ENCODE peak calls at places on chromosome 6, in six cellular contexts. One of them, this sample, is unnamed.

GRCh38 chr6:101163611-101164010 is 229.9 kb upstream of the GRIK2 start:
- DNase-seq in A549: no peak
- DNase-seq in colonic mucosa: no peak
- DNase-seq in CD8-positive, alpha-beta T cell: no peak
- DNase-seq in PC-9: no peak
- DNase-seq in tibial artery: no peak
- DNase-seq in this sample: no peak

GRCh38 chr6:16275230-16275574 is 36.8 kb downstream of the GMPR start:
- DNase-seq in tibial artery: no peak
- DNase-seq in A549: no peak
- DNase-seq in PC-9: no peak
- DNase-seq in colonic mucosa: no peak
- DNase-seq in CD8-positive, alpha-beta T cell: no peak
- DNase-seq in this sample: no peak

GRCh38 chr6:160428069-160428430 is 79.9 kb downstream of the SLC22A3 start:
- DNase-seq in PC-9: no peak
- DNase-seq in colonic mucosa: no peak
- DNase-seq in A549: no peak
- DNase-seq in CD8-positive, alpha-beta T cell: no peak
- DNase-seq in tibial artery: peak; percentile 84
- DNase-seq in this sample: no peak

GRCh38 chr6:3438190-3439167 is 18.4 kb downstream of the SLC22A23 start:
- DNase-seq in PC-9: no peak
- DNase-seq in colonic mucosa: peak; percentile 42
- DNase-seq in tibial artery: no peak
- DNase-seq in A549: peak; percentile 71
- DNase-seq in CD8-positive, alpha-beta T cell: no peak
- DNase-seq in this sample: no peak

GRCh38 chr6:1705183-1705582 is 95.5 kb downstream of the FOXC1 start:
- DNase-seq in CD8-positive, alpha-beta T cell: no peak
- DNase-seq in A549: no peak
- DNase-seq in tibial artery: no peak
- DNase-seq in PC-9: no peak
- DNase-seq in colonic mucosa: no peak
- DNase-seq in this sample: no peak

GRCh38 chr6:710601-711571 is 17.9 kb upstream of the EXOC2 start:
- DNase-seq in colonic mucosa: peak; percentile 40
- DNase-seq in A549: peak; percentile 19
- DNase-seq in PC-9: no peak
- DNase-seq in tibial artery: peak; percentile 76
- DNase-seq in CD8-positive, alpha-beta T cell: peak; percentile 41
- DNase-seq in this sample: peak; percentile 43

GRCh38 chr6:99282479-99283062 is 66.9 kb downstream of the FAXC start:
- DNase-seq in CD8-positive, alpha-beta T cell: no peak
- DNase-seq in tibial artery: no peak
- DNase-seq in colonic mucosa: no peak
- DNase-seq in A549: no peak
- DNase-seq in PC-9: peak; percentile 42
- DNase-seq in this sample: no peak

GRCh38 chr6:57267586-57268293 is 45.6 kb upstream of the RAB23 start:
- DNase-seq in CD8-positive, alpha-beta T cell: peak; percentile 28
- DNase-seq in tibial artery: no peak
- DNase-seq in colonic mucosa: peak; percentile 62
- DNase-seq in A549: peak; percentile 28
- DNase-seq in PC-9: peak; percentile 88
- DNase-seq in this sample: peak; percentile 42

GRCh38 chr6:108113557-108114519 is 39.3 kb upstream of the OSTM1 start:
- DNase-seq in tibial artery: no peak
- DNase-seq in colonic mucosa: no peak
- DNase-seq in A549: peak; percentile 74
- DNase-seq in CD8-positive, alpha-beta T cell: no peak
- DNase-seq in PC-9: peak; percentile 59
- DNase-seq in this sample: no peak

GRCh38 chr6:100796049-100796823 is 84.9 kb downstream of the ASCC3 start:
- DNase-seq in A549: no peak
- DNase-seq in tibial artery: no peak
- DNase-seq in CD8-positive, alpha-beta T cell: no peak
- DNase-seq in PC-9: no peak
- DNase-seq in colonic mucosa: no peak
- DNase-seq in this sample: peak; percentile 8

GRCh38 chr6:80872194-80872950 is 765.9 kb downstream of the BCKDHB start:
- DNase-seq in tibial artery: peak; percentile 64
- DNase-seq in A549: no peak
- DNase-seq in CD8-positive, alpha-beta T cell: no peak
- DNase-seq in colonic mucosa: no peak
- DNase-seq in PC-9: no peak
- DNase-seq in this sample: no peak

GRCh38 chr6:84118191-84118590 is 84.6 kb downstream of the MRAP2 start:
- DNase-seq in A549: no peak
- DNase-seq in CD8-positive, alpha-beta T cell: no peak
- DNase-seq in PC-9: no peak
- DNase-seq in colonic mucosa: no peak
- DNase-seq in tibial artery: no peak
- DNase-seq in this sample: peak; percentile 14

GRCh38 chr6:88599561-88599960 is 363.9 kb downstream of the RNGTT start:
- DNase-seq in A549: no peak
- DNase-seq in colonic mucosa: no peak
- DNase-seq in PC-9: no peak
- DNase-seq in tibial artery: no peak
- DNase-seq in CD8-positive, alpha-beta T cell: no peak
- DNase-seq in this sample: peak; percentile 6

GRCh38 chr6:122075084-122075760 is 324.2 kb upstream of the HSF2 start:
- DNase-seq in CD8-positive, alpha-beta T cell: no peak
- DNase-seq in A549: no peak
- DNase-seq in tibial artery: no peak
- DNase-seq in PC-9: no peak
- DNase-seq in colonic mucosa: no peak
- DNase-seq in this sample: no peak

GRCh38 chr6:169428532-169428931 is 174.9 kb upstream of the THBS2 start:
- DNase-seq in colonic mucosa: no peak
- DNase-seq in PC-9: no peak
- DNase-seq in tibial artery: no peak
- DNase-seq in CD8-positive, alpha-beta T cell: no peak
- DNase-seq in A549: no peak
- DNase-seq in this sample: no peak

GRCh38 chr6:4021862-4022715 is 56.8 kb downstream of the FAM217A start:
- DNase-seq in A549: no peak
- DNase-seq in CD8-positive, alpha-beta T cell: no peak
- DNase-seq in PC-9: no peak
- DNase-seq in tibial artery: no peak
- DNase-seq in colonic mucosa: no peak
- DNase-seq in this sample: no peak

GRCh38 chr6:5617179-5617578 is 355.9 kb downstream of the FARS2 start:
- DNase-seq in A549: no peak
- DNase-seq in tibial artery: no peak
- DNase-seq in CD8-positive, alpha-beta T cell: no peak
- DNase-seq in PC-9: no peak
- DNase-seq in colonic mucosa: no peak
- DNase-seq in this sample: no peak

GRCh38 chr6:24535210-24535609 is 40.4 kb downstream of the ALDH5A1 start:
- DNase-seq in colonic mucosa: no peak
- DNase-seq in CD8-positive, alpha-beta T cell: no peak
- DNase-seq in A549: no peak
- DNase-seq in tibial artery: no peak
- DNase-seq in PC-9: no peak
- DNase-seq in this sample: no peak

GRCh38 chr6:105573138-105573537 is 170.3 kb upstream of the PREP start:
- DNase-seq in tibial artery: no peak
- DNase-seq in CD8-positive, alpha-beta T cell: no peak
- DNase-seq in A549: no peak
- DNase-seq in PC-9: no peak
- DNase-seq in colonic mucosa: no peak
- DNase-seq in this sample: no peak
- H3K4me3 ChIP-seq in tibial artery: no peak overlapping the region
- H3K4me3 ChIP-seq in CD8-positive, alpha-beta T cell: no peak overlapping the region
- H3K4me3 ChIP-seq in A549: no peak overlapping the region
- H3K4me3 ChIP-seq in PC-9: no peak overlapping the region
- H3K4me3 ChIP-seq in colonic mucosa: no peak overlapping the region
- H3K4me3 ChIP-seq in this sample: no peak overlapping the region

DNA sequence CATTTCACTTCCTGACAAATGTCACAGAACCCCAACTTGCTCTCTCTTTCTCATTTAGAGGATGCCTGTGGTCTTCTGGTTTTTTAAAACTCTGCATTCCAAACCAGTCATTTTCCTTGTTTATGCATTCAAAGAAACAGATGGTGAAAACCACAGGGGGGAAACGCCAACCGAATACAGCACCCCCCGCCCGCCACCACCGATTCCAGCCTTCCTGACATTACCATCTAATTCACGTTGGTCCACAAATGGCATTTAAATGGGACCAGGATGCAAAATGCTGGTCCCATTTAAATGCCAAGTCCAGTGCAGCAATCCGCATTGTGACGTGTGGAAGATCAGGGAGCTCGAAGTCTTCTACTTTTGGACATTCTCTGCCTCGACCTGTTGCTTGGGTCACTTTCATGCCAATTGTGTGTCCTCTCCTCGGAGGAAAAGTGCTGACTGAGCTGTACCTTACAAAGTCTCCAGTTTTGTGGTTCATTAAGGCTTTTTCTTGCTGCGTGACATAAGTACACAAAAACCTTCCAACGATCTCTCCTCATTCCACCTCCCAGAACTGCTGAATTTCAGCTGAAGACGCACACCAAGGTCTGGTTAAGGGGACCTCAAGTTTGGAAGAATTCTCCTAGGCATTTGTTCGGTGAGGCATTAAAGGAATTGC is 35.8 kb downstream of the NEDD9 start:
- DNase-seq in A549: no peak
- DNase-seq in CD8-positive, alpha-beta T cell: no peak
- DNase-seq in tibial artery: no peak
- DNase-seq in colonic mucosa: no peak
- DNase-seq in PC-9: no peak
- DNase-seq in this sample: no peak
- H3K4me1 ChIP-seq in A549: peaks cover 94% of the 10 kb centered on the region
- H3K4me1 ChIP-seq in CD8-positive, alpha-beta T cell: peaks cover 8% of the 10 kb centered on the region
- H3K4me1 ChIP-seq in tibial artery: peaks cover 6% of the 10 kb centered on the region
- H3K4me1 ChIP-seq in colonic mucosa: no peaks in the 10 kb centered on the region
- H3K4me1 ChIP-seq in PC-9: no peaks in the 10 kb centered on the region
- H3K4me1 ChIP-seq in this sample: peaks cover 27% of the 10 kb centered on the region

DNA sequence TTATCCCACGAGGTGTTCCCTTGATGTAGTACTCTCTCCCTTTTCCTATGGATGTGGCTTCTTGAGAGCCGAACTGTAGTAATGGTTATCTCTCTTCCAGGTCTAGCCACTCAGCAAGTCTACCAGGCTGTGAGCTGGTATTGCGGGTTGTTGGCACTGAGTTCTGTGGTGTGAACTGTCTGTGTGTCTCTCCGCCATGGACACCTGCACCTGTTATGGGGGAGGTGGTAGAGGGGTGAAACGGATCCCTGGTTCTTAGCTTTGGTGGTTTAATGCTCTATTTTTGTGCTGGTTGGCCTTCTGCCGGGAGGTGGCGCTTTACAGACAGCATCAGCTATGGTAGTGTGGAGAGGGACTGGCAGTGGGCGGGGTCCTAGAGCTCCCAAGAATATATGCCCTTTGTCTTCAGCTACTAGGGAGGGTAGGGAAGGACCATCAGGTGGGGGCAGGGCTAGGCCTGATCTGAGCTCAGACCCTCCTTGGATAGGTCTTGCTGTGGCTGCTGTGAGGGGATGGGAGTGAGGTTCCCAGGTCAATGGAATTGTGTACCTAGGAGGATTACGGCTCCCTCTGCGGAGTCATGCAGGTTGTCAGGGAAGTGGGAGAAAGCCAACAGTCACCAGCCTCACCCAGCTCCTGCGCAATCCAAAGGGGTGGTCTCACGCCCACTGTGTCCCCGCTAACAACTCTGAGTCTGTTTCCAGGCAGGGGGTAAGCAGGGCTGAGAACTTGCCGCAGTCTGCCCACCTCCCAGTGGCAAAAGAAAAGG is 154.2 kb downstream of the CCDC170 start:
- DNase-seq in A549: no peak
- DNase-seq in colonic mucosa: no peak
- DNase-seq in CD8-positive, alpha-beta T cell: no peak
- DNase-seq in PC-9: no peak
- DNase-seq in tibial artery: no peak
- DNase-seq in this sample: peak; percentile 39
- TF ChIP-seq CTCF in A549: peak; percentile 24
- TF ChIP-seq CTCF in colonic mucosa: no peak
- TF ChIP-seq CTCF in CD8-positive, alpha-beta T cell: no peak
- TF ChIP-seq CTCF in PC-9: peak; percentile 43
- TF ChIP-seq CTCF in tibial artery: no peak
- TF ChIP-seq CTCF in this sample: no peak

DNA sequence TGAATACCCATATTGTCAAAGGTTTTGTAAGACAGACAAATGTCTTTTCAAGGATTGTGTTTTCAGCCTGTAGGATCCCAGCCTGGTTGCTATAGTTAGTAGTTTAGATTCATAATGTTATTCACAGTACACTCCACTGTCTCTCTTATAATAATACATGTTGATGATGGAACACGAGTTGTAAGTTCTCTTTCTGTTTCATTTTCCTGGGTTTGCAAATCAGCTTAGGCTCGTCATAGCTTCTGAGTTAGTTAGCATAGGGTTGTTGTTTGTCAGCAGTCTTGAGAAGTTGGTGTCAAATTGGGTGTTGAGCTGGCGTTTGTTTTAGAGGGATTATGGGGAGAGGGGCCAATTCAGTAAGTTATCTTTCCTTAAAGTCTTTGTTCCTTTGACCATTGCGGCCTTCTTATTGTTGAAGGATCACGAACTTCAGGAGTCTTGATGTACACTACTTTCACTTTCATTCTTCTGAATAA is 45.8 kb downstream of the QKI start:
- DNase-seq in CD8-positive, alpha-beta T cell: peak; percentile 15
- DNase-seq in colonic mucosa: no peak
- DNase-seq in tibial artery: no peak
- DNase-seq in PC-9: no peak
- DNase-seq in A549: peak; percentile 4
- DNase-seq in this sample: no peak
- H3K4me3 ChIP-seq in CD8-positive, alpha-beta T cell: peak overlapping the region; percentile 48
- H3K4me3 ChIP-seq in colonic mucosa: peak overlapping the region; percentile 5
- H3K4me3 ChIP-seq in tibial artery: peak overlapping the region; percentile 15
- H3K4me3 ChIP-seq in PC-9: no peak overlapping the region
- H3K4me3 ChIP-seq in A549: peak overlapping the region; percentile 43
- H3K4me3 ChIP-seq in this sample: no peak overlapping the region

GRCh38 chr6:43703512-43704429 is 16.2 kb upstream of the MRPS18A start:
- DNase-seq in PC-9: no peak
- DNase-seq in A549: no peak
- DNase-seq in CD8-positive, alpha-beta T cell: no peak
- DNase-seq in tibial artery: no peak
- DNase-seq in colonic mucosa: no peak
- DNase-seq in this sample: no peak

GRCh38 chr6:43707269-43707668 is 19.7 kb upstream of the MRPS18A start:
- DNase-seq in PC-9: peak; percentile 28
- DNase-seq in CD8-positive, alpha-beta T cell: no peak
- DNase-seq in A549: no peak
- DNase-seq in tibial artery: no peak
- DNase-seq in colonic mucosa: no peak
- DNase-seq in this sample: no peak

GRCh38 chr6:43707767-43708166 is 20.2 kb upstream of the MRPS18A start:
- DNase-seq in CD8-positive, alpha-beta T cell: no peak
- DNase-seq in PC-9: no peak
- DNase-seq in colonic mucosa: no peak
- DNase-seq in tibial artery: no peak
- DNase-seq in A549: no peak
- DNase-seq in this sample: no peak

GRCh38 chr6:43706788-43707187 is 19.2 kb upstream of the MRPS18A start:
- DNase-seq in CD8-positive, alpha-beta T cell: no peak
- DNase-seq in PC-9: no peak
- DNase-seq in A549: no peak
- DNase-seq in tibial artery: no peak
- DNase-seq in colonic mucosa: no peak
- DNase-seq in this sample: no peak

GRCh38 chr6:43705996-43706395 is 18.4 kb upstream of the MRPS18A start:
- DNase-seq in CD8-positive, alpha-beta T cell: no peak
- DNase-seq in A549: no peak
- DNase-seq in colonic mucosa: no peak
- DNase-seq in PC-9: no peak
- DNase-seq in tibial artery: no peak
- DNase-seq in this sample: no peak
- H3K4me1 ChIP-seq in CD8-positive, alpha-beta T cell: no peaks in the 10 kb centered on the region
- H3K4me1 ChIP-seq in A549: peaks cover 70% of the 10 kb centered on the region
- H3K4me1 ChIP-seq in colonic mucosa: peaks cover 7% of the 10 kb centered on the region
- H3K4me1 ChIP-seq in PC-9: peaks cover 66% of the 10 kb centered on the region
- H3K4me1 ChIP-seq in tibial artery: no peaks in the 10 kb centered on the region
- H3K4me1 ChIP-seq in this sample: peaks cover 17% of the 10 kb centered on the region